ENCODE peak calls at places on chromosomes 13 and 19, in eight cellular contexts. G is A549, Q is ovary, O is suprapubic skin, E is stomach, Y is tibial nerve, B is K562, J is transverse colon. M is an unnamed sample.
A peak's percentile ranks its signal among the peaks of the same experiment; 100 is the strongest.

GRCh38 chr13:112251930-112252585 is 124.1 kb upstream of the SPACA7 start:
- DNase-seq in E (no peak), B (no peak), Y (no peak), J (no peak), Q (no peak), O (peak; percentile 35), G (no peak), M (peak; percentile 85)

GRCh38 chr19:5563008-5563431 is 4.7 kb downstream of the TINCR start:
- DNase-seq in Y (no peak), O (no peak), J (no peak), G (no peak), E (no peak), B (no peak), Q (no peak), M (no peak)

GRCh38 chr13:103140001-103140671 is 73.9 kb upstream of the SLC10A2 start:
- DNase-seq in G (peak; percentile 4), Y (no peak), Q (no peak), O (no peak), B (peak; percentile 6), E (no peak), J (no peak), M (no peak)

GRCh38 chr19:4709440-4710280 is 14.0 kb downstream of the DPP9 start:
- DNase-seq in Q (no peak), E (peak; percentile 81), Y (no peak), J (no peak), O (no peak), G (no peak), B (no peak), M (no peak)

GRCh38 chr13:53758946-53759345 is 730.3 kb downstream of the OLFM4 start:
- DNase-seq in J (no peak), Y (no peak), Q (no peak), B (no peak), E (no peak), O (no peak), G (no peak), M (no peak)

GRCh38 chr19:33278403-33279269 is 23.7 kb downstream of the CEBPA start:
- DNase-seq in B (no peak), J (no peak), O (no peak), E (no peak), G (no peak), Q (no peak), Y (no peak), M (no peak)

GRCh38 chr13:26247608-26248007 is 6.3 kb upstream of the CDK8 start:
- DNase-seq in B (peak; percentile 45), G (no peak), Q (no peak), E (no peak), J (no peak), Y (no peak), O (no peak), M (no peak)

GRCh38 chr13:26280822-26281221 is 26.9 kb downstream of the CDK8 start:
- DNase-seq in Q (no peak), Y (no peak), E (no peak), G (no peak), O (no peak), J (no peak), B (no peak), M (no peak)

GRCh38 chr19:4310247-4311121 is 6.1 kb downstream of the FSD1 start:
- DNase-seq in B (peak; percentile 96), Y (no peak), E (no peak), J (peak; percentile 23), O (no peak), G (no peak), Q (no peak), M (no peak)

GRCh38 chr13:28576037-28576436 is 81.1 kb upstream of the FLT1 start:
- DNase-seq in O (no peak), Q (no peak), B (no peak), E (no peak), Y (no peak), G (no peak), J (no peak), M (no peak)

GRCh38 chr19:44635581-44636438 is 7.9 kb upstream of the PVR start:
- DNase-seq in O (no peak), E (no peak), B (no peak), J (no peak), Q (no peak), G (no peak), Y (no peak), M (no peak)

GRCh38 chr19:45766293-45766918 is 2.6 kb downstream of the SIX5 start:
- DNase-seq in O (no peak), B (no peak), Q (peak; percentile 60), E (no peak), J (no peak), G (no peak), Y (no peak), M (no peak)

GRCh38 chr19:929523-930258 is 3.9 kb downstream of the ARID3A start:
- DNase-seq in E (no peak), J (no peak), Y (no peak), G (no peak), O (no peak), Q (no peak), B (no peak), M (no peak)

GRCh38 chr13:21686761-21687391 is 16.0 kb downstream of the FGF9 start:
- DNase-seq in B (no peak), E (no peak), Q (no peak), O (no peak), J (no peak), G (no peak), Y (no peak), M (no peak)

GRCh38 chr19:1324792-1325567 is 39.3 kb downstream of the EFNA2 start:
- DNase-seq in E (peak; percentile 52), O (no peak), J (peak; percentile 56), Y (peak; percentile 39), G (peak; percentile 58), Q (peak; percentile 66), B (peak; percentile 88), M (no peak)

GRCh38 chr19:10505583-10506229 is 2.5 kb upstream of the KEAP1 start:
- DNase-seq in B (peak; percentile 65), Q (peak; percentile 70), J (peak; percentile 84), E (peak; percentile 85), G (peak; percentile 44), O (peak; percentile 91), Y (peak; percentile 64), M (peak; percentile 94)
- TF ChIP-seq EP300 in B (no peak), Q (no peak), J (no peak), E (no peak), G (no peak), O (no peak), Y (no peak), M (no peak)

DNA sequence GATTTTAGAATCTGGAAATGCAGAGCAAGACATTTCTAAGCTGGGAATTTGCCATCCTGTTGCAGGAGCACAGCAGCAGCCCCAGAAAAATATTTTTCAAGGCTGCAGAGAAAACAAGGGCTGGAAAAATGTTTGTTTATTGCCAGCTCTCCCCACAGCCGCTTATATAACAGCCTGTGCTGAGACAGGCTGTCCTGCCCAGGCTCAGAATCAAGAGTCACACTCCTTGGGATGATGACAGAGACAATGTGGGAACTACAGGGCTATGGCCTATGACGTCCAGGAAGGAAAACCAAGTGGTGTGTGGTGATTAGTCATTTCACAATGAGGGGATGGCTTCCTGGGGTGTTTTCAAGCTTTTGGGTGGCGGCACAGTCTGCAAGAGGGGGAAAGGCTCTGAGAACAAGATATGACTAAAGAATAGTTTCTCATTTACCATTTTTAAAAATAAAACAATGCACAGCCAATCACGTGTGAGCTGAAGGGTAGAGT is 136.3 kb upstream of the SERP2 start:
- DNase-seq in G (no peak), J (peak; percentile 47), Q (peak; percentile 59), E (no peak), B (no peak), O (peak; percentile 83), Y (peak; percentile 62), M (no peak)
- H3K4me1 ChIP-seq in G (peaks cover 43% of the 10 kb centered on the region), J (peaks cover 24% of the 10 kb centered on the region), Q (peaks cover 14% of the 10 kb centered on the region), E (peaks cover 40% of the 10 kb centered on the region), B (no peaks in the 10 kb centered on the region), O (peaks cover 40% of the 10 kb centered on the region), Y (peaks cover 18% of the 10 kb centered on the region), M (peaks cover 28% of the 10 kb centered on the region)

GRCh38 chr19:48630289-48631036 is 6.7 kb downstream of the DBP start:
- DNase-seq in O (no peak), E (peak; percentile 95), Y (no peak), G (no peak), Q (peak; percentile 76), B (no peak), J (peak; percentile 82), M (no peak)
- TF ChIP-seq EP300 in O (no peak), E (no peak), Y (no peak), G (no peak), Q (no peak), B (no peak), J (no peak), M (no peak)

DNA sequence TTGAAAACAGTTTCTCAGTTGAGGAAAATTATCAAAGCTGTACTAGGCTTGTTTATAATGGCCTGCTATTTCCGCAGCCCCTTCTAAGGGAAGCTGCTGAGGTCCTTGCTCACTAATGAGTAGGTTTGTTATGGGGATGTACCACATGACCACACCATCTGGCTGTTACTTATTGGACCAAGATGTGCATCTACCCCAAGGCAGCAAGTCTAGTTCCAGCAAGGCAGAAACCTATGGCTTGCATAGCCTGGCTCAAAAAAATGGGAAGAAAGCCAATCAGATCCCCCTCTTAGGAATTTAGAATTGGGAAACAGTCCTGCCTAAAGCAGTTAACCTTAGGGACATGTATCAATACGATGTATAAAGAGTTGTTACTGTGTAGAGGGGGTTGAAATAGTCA is 186.5 kb upstream of the SPRY2 start:
- DNase-seq in E (no peak), B (peak; percentile 25), G (no peak), J (no peak), Q (no peak), O (no peak), Y (no peak), M (no peak)
- H3K4me1 ChIP-seq in E (no peaks in the 10 kb centered on the region), B (no peaks in the 10 kb centered on the region), G (no peaks in the 10 kb centered on the region), J (no peaks in the 10 kb centered on the region), Q (no peaks in the 10 kb centered on the region), O (no peaks in the 10 kb centered on the region), Y (no peaks in the 10 kb centered on the region), M (no peaks in the 10 kb centered on the region)

GRCh38 chr13:109009756-109010155 is 380.3 kb downstream of the MYO16 start:
- DNase-seq in B (no peak), E (no peak), Q (no peak), Y (no peak), J (no peak), O (no peak), G (no peak), M (no peak)

GRCh38 chr13:109007946-109008345 is 378.5 kb downstream of the MYO16 start:
- DNase-seq in O (no peak), Y (no peak), B (no peak), J (no peak), Q (no peak), G (no peak), E (no peak), M (no peak)

GRCh38 chr13:109012115-109012514 is 382.7 kb downstream of the MYO16 start:
- DNase-seq in Y (no peak), G (no peak), E (no peak), O (no peak), Q (no peak), B (no peak), J (no peak), M (no peak)

DNA sequence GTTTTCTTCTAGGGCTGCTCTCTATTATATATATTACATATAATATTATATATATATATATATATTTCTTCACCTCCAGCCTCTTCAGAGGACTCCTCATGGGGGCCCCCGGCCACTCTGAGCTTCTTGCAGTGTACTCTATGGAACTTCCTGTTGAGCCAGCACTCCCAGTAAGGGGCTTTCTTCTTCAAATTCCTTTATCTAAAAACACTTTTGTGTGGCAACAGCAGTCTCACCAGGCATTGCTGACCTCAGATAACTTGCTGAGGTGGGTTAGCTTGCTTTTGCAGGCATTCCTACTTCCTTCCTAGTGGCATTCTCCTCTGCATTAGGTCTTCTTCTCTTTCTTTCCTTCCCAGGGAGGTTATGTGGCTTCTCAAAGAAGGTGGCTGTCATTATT is 381.5 kb downstream of the MYO16 start:
- DNase-seq in O (no peak), E (no peak), J (no peak), B (no peak), G (no peak), Y (no peak), Q (no peak), M (no peak)
- TF ChIP-seq EP300 in O (no peak), E (no peak), J (no peak), B (no peak), G (no peak), Y (no peak), Q (no peak), M (no peak)

M was measured in esophagus muscularis mucosa.